ENCODE peak calls at places on chromosomes 3 and 15, in four cellular contexts. One of them, this sample, is unnamed.

GRCh38 chr15:25136119-25136518 is 181.3 kb downstream of the SNRPN start:
- DNase-seq in A549: no peak
- DNase-seq in SK-N-SH: peak; percentile 2
- DNase-seq in HL-60: no peak
- DNase-seq in this sample: peak; percentile 81

GRCh38 chr15:76991048-76991447 is 3.9 kb upstream of the PSTPIP1 start:
- DNase-seq in A549: no peak
- DNase-seq in SK-N-SH: no peak
- DNase-seq in HL-60: peak; percentile 75
- DNase-seq in this sample: no peak

GRCh38 chr3:14598143-14598569 is 53.4 kb upstream of the CCDC174 start:
- DNase-seq in A549: peak; percentile 43
- DNase-seq in SK-N-SH: peak; percentile 85
- DNase-seq in HL-60: peak; percentile 21
- DNase-seq in this sample: peak; percentile 78

GRCh38 chr15:77160562-77161481 is 89.9 kb upstream of the TSPAN3 start:
- DNase-seq in A549: no peak
- DNase-seq in SK-N-SH: no peak
- DNase-seq in HL-60: peak; percentile 40
- DNase-seq in this sample: peak; percentile 16

GRCh38 chr3:48086736-48087470 is 70.7 kb upstream of the MAP4 start:
- DNase-seq in A549: peak; percentile 38
- DNase-seq in SK-N-SH: no peak
- DNase-seq in HL-60: no peak
- DNase-seq in this sample: no peak

GRCh38 chr15:39312984-39313383 is 267.9 kb upstream of the THBS1 start:
- DNase-seq in A549: no peak
- DNase-seq in SK-N-SH: no peak
- DNase-seq in HL-60: peak; percentile 69
- DNase-seq in this sample: peak; percentile 48

GRCh38 chr3:147613710-147614109 is 204.5 kb downstream of the ZIC1 start:
- DNase-seq in A549: no peak
- DNase-seq in SK-N-SH: no peak
- DNase-seq in HL-60: no peak
- DNase-seq in this sample: no peak

GRCh38 chr15:68204776-68205557 is at the start of gene CALML4:
- DNase-seq in A549: no peak
- DNase-seq in SK-N-SH: no peak
- DNase-seq in HL-60: peak; percentile 53
- DNase-seq in this sample: peak; percentile 42

GRCh38 chr15:50996641-50997040 is 88.2 kb downstream of the AP4E1 start:
- DNase-seq in A549: no peak
- DNase-seq in SK-N-SH: no peak
- DNase-seq in HL-60: no peak
- DNase-seq in this sample: no peak

GRCh38 chr3:115655761-115656282 is 32.5 kb downstream of the GAP43 start:
- DNase-seq in A549: no peak
- DNase-seq in SK-N-SH: peak; percentile 33
- DNase-seq in HL-60: no peak
- DNase-seq in this sample: no peak

GRCh38 chr3:177905895-177906511 is 630.2 kb upstream of the KCNMB2 start:
- DNase-seq in A549: no peak
- DNase-seq in SK-N-SH: no peak
- DNase-seq in HL-60: no peak
- DNase-seq in this sample: peak; percentile 27

GRCh38 chr3:140376136-140376889 is 301.6 kb upstream of the TRIM42 start:
- DNase-seq in A549: no peak
- DNase-seq in SK-N-SH: no peak
- DNase-seq in HL-60: no peak
- DNase-seq in this sample: peak; percentile 11

GRCh38 chr15:84572231-84572630 is 28.6 kb upstream of the ZSCAN2 start:
- DNase-seq in A549: no peak
- DNase-seq in SK-N-SH: no peak
- DNase-seq in HL-60: no peak
- DNase-seq in this sample: no peak

GRCh38 chr15:49438970-49439631 is 16.1 kb downstream of the FGF7 start:
- DNase-seq in A549: no peak
- DNase-seq in SK-N-SH: no peak
- DNase-seq in HL-60: peak; percentile 87
- DNase-seq in this sample: peak; percentile 17

GRCh38 chr15:46166750-46167149 is 531.9 kb downstream of the SQOR start:
- DNase-seq in A549: no peak
- DNase-seq in SK-N-SH: no peak
- DNase-seq in HL-60: no peak
- DNase-seq in this sample: peak; percentile 11

GRCh38 chr15:78625621-78626280 is 5.0 kb upstream of the CHRNA3 start:
- DNase-seq in A549: no peak
- DNase-seq in SK-N-SH: peak; percentile 66
- DNase-seq in HL-60: no peak
- DNase-seq in this sample: no peak

GRCh38 chr15:47741082-47741481 is 23.8 kb downstream of the SEMA6D start:
- DNase-seq in A549: no peak
- DNase-seq in SK-N-SH: no peak
- DNase-seq in HL-60: no peak
- DNase-seq in this sample: no peak

GRCh38 chr3:39135170-39135805 is 18.1 kb downstream of the CSRNP1 start:
- DNase-seq in A549: no peak
- DNase-seq in SK-N-SH: no peak
- DNase-seq in HL-60: no peak
- DNase-seq in this sample: no peak

GRCh38 chr3:2354702-2355101 is 256.0 kb downstream of the CNTN4 start:
- DNase-seq in A549: no peak
- DNase-seq in SK-N-SH: peak; percentile 60
- DNase-seq in HL-60: no peak
- DNase-seq in this sample: peak; percentile 19

GRCh38 chr15:55743615-55743978 is 645 bp upstream of the PRTG start:
- DNase-seq in A549: peak; percentile 18
- DNase-seq in SK-N-SH: no peak
- DNase-seq in HL-60: no peak
- DNase-seq in this sample: no peak

GRCh38 chr15:74529911-74530310 is 11.1 kb upstream of the ARID3B start:
- DNase-seq in A549: no peak
- DNase-seq in SK-N-SH: no peak
- DNase-seq in HL-60: no peak
- DNase-seq in this sample: no peak

GRCh38 chr3:66729685-66730393 is 229.0 kb upstream of the LRIG1 start:
- DNase-seq in A549: no peak
- DNase-seq in SK-N-SH: no peak
- DNase-seq in HL-60: no peak
- DNase-seq in this sample: no peak

GRCh38 chr3:63279442-63279841 is 1.3 kb downstream of the SYNPR start:
- DNase-seq in A549: no peak
- DNase-seq in SK-N-SH: no peak
- DNase-seq in HL-60: no peak
- DNase-seq in this sample: peak; percentile 2

GRCh38 chr15:73323956-73324355 is 44.8 kb downstream of the HCN4 start:
- DNase-seq in A549: no peak
- DNase-seq in SK-N-SH: no peak
- DNase-seq in HL-60: no peak
- DNase-seq in this sample: no peak

GRCh38 chr3:50155491-50155878 is 361 bp downstream of the SEMA3F start:
- DNase-seq in A549: no peak
- DNase-seq in SK-N-SH: no peak
- DNase-seq in HL-60: no peak
- DNase-seq in this sample: no peak

GRCh38 chr3:155232605-155233004 is 60.9 kb downstream of the STRIT1 start:
- DNase-seq in A549: no peak
- DNase-seq in SK-N-SH: peak; percentile 1
- DNase-seq in HL-60: no peak
- DNase-seq in this sample: peak; percentile 3

GRCh38 chr3:149547413-149547812 is 72.9 kb downstream of the TM4SF4 start:
- DNase-seq in A549: no peak
- DNase-seq in SK-N-SH: no peak
- DNase-seq in HL-60: no peak
- DNase-seq in this sample: no peak

GRCh38 chr15:29018983-29019875 is 133.5 kb downstream of the APBA2 start:
- DNase-seq in A549: no peak
- DNase-seq in SK-N-SH: no peak
- DNase-seq in HL-60: no peak
- DNase-seq in this sample: no peak

GRCh38 chr3:37255990-37256308 is 81.6 kb upstream of the LRRFIP2 start:
- DNase-seq in A549: no peak
- DNase-seq in SK-N-SH: no peak
- DNase-seq in HL-60: no peak
- DNase-seq in this sample: no peak

GRCh38 chr3:184788751-184789150 is 23.2 kb upstream of the VPS8 start:
- DNase-seq in A549: no peak
- DNase-seq in SK-N-SH: peak; percentile 8
- DNase-seq in HL-60: no peak
- DNase-seq in this sample: no peak

GRCh38 chr3:65627102-65627501 is 411.6 kb downstream of the MAGI1 start:
- DNase-seq in A549: no peak
- DNase-seq in SK-N-SH: no peak
- DNase-seq in HL-60: no peak
- DNase-seq in this sample: no peak

GRCh38 chr3:111769110-111769509 is 90.0 kb upstream of the PHLDB2 start:
- DNase-seq in A549: no peak
- DNase-seq in SK-N-SH: no peak
- DNase-seq in HL-60: no peak
- DNase-seq in this sample: no peak
- TF ChIP-seq REST in A549: no peak
- TF ChIP-seq REST in SK-N-SH: no peak
- TF ChIP-seq REST in HL-60: no peak
- TF ChIP-seq REST in this sample: no peak

GRCh38 chr3:9201895-9202294 is 47.6 kb downstream of the SRGAP3 start:
- DNase-seq in A549: no peak
- DNase-seq in SK-N-SH: no peak
- DNase-seq in HL-60: no peak
- DNase-seq in this sample: no peak
- H3K27ac ChIP-seq in A549: no peak overlapping the region
- H3K27ac ChIP-seq in SK-N-SH: no peak overlapping the region
- H3K27ac ChIP-seq in HL-60: no peak overlapping the region
- H3K27ac ChIP-seq in this sample: no peak overlapping the region

GRCh38 chr15:100150906-100151305 is 190.9 kb downstream of the ADAMTS17 start:
- DNase-seq in A549: no peak
- DNase-seq in SK-N-SH: no peak
- DNase-seq in HL-60: no peak
- DNase-seq in this sample: no peak
- TF ChIP-seq REST in A549: no peak
- TF ChIP-seq REST in SK-N-SH: no peak
- TF ChIP-seq REST in HL-60: no peak
- TF ChIP-seq REST in this sample: no peak

GRCh38 chr3:44029100-44029499 is 212.6 kb upstream of the TOPAZ1 start:
- DNase-seq in A549: no peak
- DNase-seq in SK-N-SH: no peak
- DNase-seq in HL-60: no peak
- DNase-seq in this sample: no peak
- H3K27ac ChIP-seq in A549: no peak overlapping the region
- H3K27ac ChIP-seq in SK-N-SH: no peak overlapping the region
- H3K27ac ChIP-seq in HL-60: no peak overlapping the region
- H3K27ac ChIP-seq in this sample: no peak overlapping the region

DNA sequence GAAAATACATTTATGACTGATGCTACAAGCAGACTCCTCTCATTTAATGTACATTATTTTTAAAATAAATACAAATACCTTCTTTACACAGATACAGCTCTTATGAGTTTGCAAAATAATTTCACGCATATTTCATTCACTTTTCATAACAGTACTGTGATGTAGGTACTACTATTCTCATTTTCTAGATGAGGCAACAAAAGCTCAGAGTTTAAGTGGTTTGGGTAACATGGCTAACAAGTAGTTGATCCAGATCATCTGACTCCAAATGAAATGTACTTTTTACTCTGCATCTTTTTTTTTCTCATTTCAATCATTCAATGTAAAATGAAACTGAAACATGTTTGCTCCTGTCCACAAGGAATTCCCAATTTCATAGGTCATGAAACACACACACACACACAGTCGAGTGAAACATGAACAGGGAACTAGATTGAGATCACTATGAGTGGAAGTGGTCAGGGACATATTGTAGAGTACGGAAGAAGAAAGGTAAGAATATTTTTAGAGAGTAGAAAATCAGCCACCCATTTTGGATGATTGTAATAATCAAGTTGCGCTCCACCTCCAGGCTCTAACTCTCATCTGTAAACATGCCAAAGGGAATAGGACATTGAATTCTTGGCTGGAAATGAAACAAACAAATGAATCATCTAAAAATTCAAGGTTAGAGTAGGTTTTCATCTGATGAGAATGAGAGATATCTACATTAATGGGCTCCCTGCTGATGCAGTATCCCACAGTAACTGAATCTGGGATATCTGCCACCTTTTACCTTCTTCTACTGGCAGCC is 92.4 kb downstream of the CLDN1 start:
- DNase-seq in A549: peak; percentile 3
- DNase-seq in SK-N-SH: no peak
- DNase-seq in HL-60: no peak
- DNase-seq in this sample: no peak
- TF ChIP-seq REST in A549: no peak
- TF ChIP-seq REST in SK-N-SH: no peak
- TF ChIP-seq REST in HL-60: no peak
- TF ChIP-seq REST in this sample: no peak

GRCh38 chr3:16060945-16061344 is 113.5 kb upstream of the GALNT15 start:
- DNase-seq in A549: peak; percentile 44
- DNase-seq in SK-N-SH: no peak
- DNase-seq in HL-60: no peak
- DNase-seq in this sample: no peak

GRCh38 chr3:16060358-16060852 is 114.1 kb upstream of the GALNT15 start:
- DNase-seq in A549: peak; percentile 96
- DNase-seq in SK-N-SH: no peak
- DNase-seq in HL-60: no peak
- DNase-seq in this sample: peak; percentile 29

GRCh38 chr3:16059700-16060357 is 114.7 kb upstream of the GALNT15 start:
- DNase-seq in A549: no peak
- DNase-seq in SK-N-SH: no peak
- DNase-seq in HL-60: no peak
- DNase-seq in this sample: no peak

GRCh38 chr3:16063603-16064002 is 110.9 kb upstream of the GALNT15 start:
- DNase-seq in A549: no peak
- DNase-seq in SK-N-SH: no peak
- DNase-seq in HL-60: no peak
- DNase-seq in this sample: no peak

GRCh38 chr3:16061491-16061890 is 113.0 kb upstream of the GALNT15 start:
- DNase-seq in A549: no peak
- DNase-seq in SK-N-SH: no peak
- DNase-seq in HL-60: no peak
- DNase-seq in this sample: no peak
- H3K27ac ChIP-seq in A549: peak overlapping the region; percentile 90
- H3K27ac ChIP-seq in SK-N-SH: peak overlapping the region; percentile 99
- H3K27ac ChIP-seq in HL-60: no peak overlapping the region
- H3K27ac ChIP-seq in this sample: no peak overlapping the region

This sample was measured in GM23338.